ENCODE peak calls at places on chromosomes 16 and 17, in four cellular contexts. O is stomach, Z is brain microvascular endothelial cell, P is uterus. Q is an unnamed sample.
A peak's percentile ranks its signal among the peaks of the same experiment; 100 is the strongest.

GRCh38 chr16:3170440-3171180 is 17.4 kb upstream of the OR1F1 start:
- DNase-seq in O (no peak), Z (no peak), P (no peak), Q (no peak)

GRCh38 chr17:81510798-81511549 is 1.6 kb downstream of the ACTG1 start:
- DNase-seq in O (no peak), Z (no peak), P (no peak), Q (no peak)

GRCh38 chr16:28291651-28292626 is at the start of gene SBK1:
- DNase-seq in O (peak; percentile 87), Z (peak; percentile 11), P (peak; percentile 60), Q (no peak)

GRCh38 chr16:1363501-1364041 is 11.8 kb downstream of the GNPTG start:
- DNase-seq in O (peak; percentile 77), Z (no peak), P (no peak), Q (no peak)

GRCh38 chr17:10116267-10116666 is 82.1 kb downstream of the GAS7 start:
- DNase-seq in O (no peak), Z (no peak), P (no peak), Q (no peak)

GRCh38 chr17:29591737-29592624 is 951 bp upstream of the ANKRD13B start:
- DNase-seq in O (peak; percentile 89), Z (peak; percentile 66), P (peak; percentile 91), Q (no peak)

GRCh38 chr17:65742433-65743312 is 181.2 kb upstream of the AXIN2 start:
- DNase-seq in O (no peak), Z (peak; percentile 81), P (no peak), Q (no peak)

GRCh38 chr16:30731411-30731810 is 16.8 kb upstream of the PHKG2 start:
- DNase-seq in O (no peak), Z (no peak), P (no peak), Q (no peak)

GRCh38 chr16:27583634-27584033 is 33.7 kb downstream of the KATNIP start:
- DNase-seq in O (no peak), Z (no peak), P (no peak), Q (no peak)

GRCh38 chr16:55622930-55623561 is 32.7 kb upstream of the SLC6A2 start:
- DNase-seq in O (no peak), Z (no peak), P (no peak), Q (no peak)

GRCh38 chr17:48749621-48750553 is 21.3 kb upstream of the HOXB13 start:
- DNase-seq in O (no peak), Z (no peak), P (no peak), Q (no peak)

GRCh38 chr16:11535494-11535893 is 51.2 kb downstream of the LITAF start:
- DNase-seq in O (no peak), Z (no peak), P (no peak), Q (no peak)

GRCh38 chr16:12459401-12459791 is 344.3 kb downstream of the CPPED1 start:
- DNase-seq in O (peak; percentile 28), Z (no peak), P (no peak), Q (peak; percentile 71)

GRCh38 chr16:19808061-19808621 is 76.5 kb downstream of the GPRC5B start:
- DNase-seq in O (peak; percentile 81), Z (no peak), P (no peak), Q (no peak)

GRCh38 chr17:82424001-82424862 is 5.8 kb upstream of the OGFOD3 start:
- DNase-seq in O (peak; percentile 45), Z (peak; percentile 23), P (peak; percentile 61), Q (no peak)

GRCh38 chr17:17913695-17914332 is 58.4 kb downstream of the TOM1L2 start:
- DNase-seq in O (peak; percentile 60), Z (peak; percentile 79), P (peak; percentile 86), Q (peak; percentile 71)

GRCh38 chr16:57025941-57026777 is 36.8 kb downstream of the NLRC5 start:
- DNase-seq in O (no peak), Z (no peak), P (no peak), Q (no peak)

GRCh38 chr16:56195151-56195550 is 3.9 kb downstream of the GNAO1 start:
- DNase-seq in O (no peak), Z (no peak), P (no peak), Q (no peak)

GRCh38 chr16:83742520-83742919 is 65.3 kb upstream of the HSBP1 start:
- DNase-seq in O (no peak), Z (no peak), P (no peak), Q (no peak)

GRCh38 chr16:1533443-1533951 is at the start of gene TMEM204:
- DNase-seq in O (peak; percentile 38), Z (peak; percentile 46), P (peak; percentile 77), Q (peak; percentile 87)

GRCh38 chr16:15808071-15808470 is 48.8 kb downstream of the MYH11 start:
- DNase-seq in O (no peak), Z (no peak), P (no peak), Q (no peak)

GRCh38 chr17:6100146-6100545 is 30.0 kb downstream of the WSCD1 start:
- DNase-seq in O (no peak), Z (no peak), P (no peak), Q (no peak)

GRCh38 chr17:75996665-75997590 is 3.7 kb upstream of the CDK3 start:
- DNase-seq in O (peak; percentile 63), Z (peak; percentile 40), P (no peak), Q (no peak)

GRCh38 chr17:30235386-30236296 is at the start of gene SLC6A4:
- DNase-seq in O (no peak), Z (no peak), P (no peak), Q (no peak)

GRCh38 chr17:55284001-55284884 is 19.5 kb downstream of the HLF start:
- DNase-seq in O (no peak), Z (no peak), P (no peak), Q (no peak)

GRCh38 chr17:45902892-45903346 is 8.6 kb downstream of the MAPT start:
- DNase-seq in O (peak; percentile 61), Z (no peak), P (no peak), Q (no peak)

DNA sequence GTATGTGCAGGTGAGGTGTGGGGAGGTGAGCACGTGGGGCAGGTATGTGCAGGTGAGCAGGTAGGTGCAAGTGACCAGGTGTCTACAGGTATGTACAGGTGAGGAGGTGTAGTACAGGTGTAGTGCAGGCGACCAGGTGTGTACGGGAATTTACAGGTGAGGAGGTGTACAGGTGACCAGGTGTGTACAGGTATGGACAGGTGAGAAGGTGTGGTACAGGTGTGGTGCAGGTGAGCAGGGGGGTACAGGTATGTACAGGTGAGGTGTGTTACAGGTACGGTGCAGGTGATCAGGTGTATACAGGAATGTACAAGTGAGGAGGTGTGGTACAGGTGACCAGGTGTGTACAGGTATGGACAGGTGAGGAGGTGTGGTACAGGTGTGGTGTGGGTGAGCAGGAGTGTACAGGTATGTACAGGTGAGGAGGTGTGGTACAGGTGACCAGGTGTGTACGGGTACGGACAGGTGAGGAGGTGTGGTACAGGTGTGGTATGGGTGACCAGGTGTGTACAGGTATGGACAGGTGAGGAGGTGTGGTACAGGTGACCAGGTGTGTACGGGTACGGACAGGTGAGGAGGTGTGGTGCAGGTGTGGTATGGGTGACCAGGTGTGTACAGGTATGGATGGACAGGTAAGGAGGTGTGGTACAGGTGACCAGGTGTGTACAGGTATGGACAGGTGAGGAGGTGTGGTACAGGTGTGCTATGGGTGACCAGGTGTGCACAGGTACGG is 12.8 kb upstream of the DBNDD1 start:
- DNase-seq in O (no peak), Z (no peak), P (no peak), Q (no peak)
- H3K36me3 ChIP-seq in O (peaks cover 74% of the 10 kb centered on the region), Z (peaks cover 29% of the 10 kb centered on the region), P (no peaks in the 10 kb centered on the region), Q (peaks cover 10% of the 10 kb centered on the region)

DNA sequence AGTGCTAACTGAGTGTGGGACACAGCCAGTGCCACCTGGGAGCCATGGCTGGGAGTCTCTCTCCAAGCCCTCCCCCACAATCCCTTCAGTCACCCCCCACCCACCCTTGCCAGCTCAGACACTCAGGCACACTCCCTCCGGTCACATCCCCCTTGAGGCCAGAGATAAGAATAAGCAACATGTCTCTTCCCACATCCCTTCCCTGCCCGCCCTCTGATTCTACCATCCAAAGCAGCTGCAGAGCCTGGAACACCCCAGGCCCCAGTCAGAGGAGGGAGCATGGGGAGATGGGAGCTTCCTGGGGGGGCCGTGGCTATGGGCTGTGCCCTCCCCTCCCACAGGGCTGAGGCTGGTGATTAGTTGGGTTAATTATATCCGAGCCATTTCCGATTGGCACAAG is 28.8 kb upstream of the MEIOC start:
- DNase-seq in O (no peak), Z (no peak), P (no peak), Q (no peak)
- H3K27ac ChIP-seq in O (no peak overlapping the region), Z (no peak overlapping the region), P (no peak overlapping the region), Q (no peak overlapping the region)

DNA sequence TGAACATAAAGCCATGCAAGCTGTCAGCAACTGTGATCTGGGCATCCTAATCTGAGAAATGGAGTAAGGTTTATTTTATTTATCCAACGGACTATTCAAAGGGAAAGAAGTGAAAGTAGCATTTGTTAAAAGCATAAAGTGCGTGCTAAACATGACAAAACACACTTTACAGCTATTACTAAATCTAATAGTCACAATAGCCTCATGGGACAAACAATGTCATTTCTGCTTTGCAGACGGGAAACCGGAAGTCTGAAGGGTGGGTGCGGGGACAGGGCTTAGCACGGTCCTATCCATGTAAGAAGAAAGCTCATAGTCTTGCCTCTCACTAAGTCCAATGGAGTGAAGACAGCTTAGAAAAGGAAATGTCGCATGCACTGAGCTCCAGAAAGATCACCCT is 228.5 kb downstream of the CDH11 start:
- DNase-seq in O (no peak), Z (peak; percentile 20), P (no peak), Q (no peak)
- H3K4me3 ChIP-seq in O (no peak overlapping the region), Z (no peak overlapping the region), P (no peak overlapping the region), Q (no peak overlapping the region)

DNA sequence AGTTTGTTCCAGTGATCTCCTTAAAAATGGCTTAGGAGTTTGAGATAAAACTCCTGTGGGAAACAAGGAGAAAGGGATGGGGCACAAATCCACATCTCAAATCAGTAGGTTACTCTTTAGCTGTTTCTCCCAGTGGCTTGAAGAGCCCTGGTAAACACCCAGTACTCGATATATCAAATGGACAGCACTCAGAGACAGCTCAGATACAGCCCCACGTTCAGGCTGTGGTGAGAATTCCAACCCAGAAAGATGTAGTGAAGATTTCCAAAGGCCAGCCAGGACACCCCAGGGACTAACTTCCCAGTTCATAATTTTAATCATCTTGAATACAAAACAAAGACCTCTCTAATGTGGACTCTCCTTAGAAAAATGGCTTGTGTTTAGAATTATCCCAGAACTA is 6.4 kb upstream of the VEZF1 start:
- DNase-seq in O (no peak), Z (no peak), P (no peak), Q (no peak)
- H3K36me3 ChIP-seq in O (peaks cover 10% of the 10 kb centered on the region), Z (peaks cover 12% of the 10 kb centered on the region), P (no peaks in the 10 kb centered on the region), Q (peaks cover 6% of the 10 kb centered on the region)

DNA sequence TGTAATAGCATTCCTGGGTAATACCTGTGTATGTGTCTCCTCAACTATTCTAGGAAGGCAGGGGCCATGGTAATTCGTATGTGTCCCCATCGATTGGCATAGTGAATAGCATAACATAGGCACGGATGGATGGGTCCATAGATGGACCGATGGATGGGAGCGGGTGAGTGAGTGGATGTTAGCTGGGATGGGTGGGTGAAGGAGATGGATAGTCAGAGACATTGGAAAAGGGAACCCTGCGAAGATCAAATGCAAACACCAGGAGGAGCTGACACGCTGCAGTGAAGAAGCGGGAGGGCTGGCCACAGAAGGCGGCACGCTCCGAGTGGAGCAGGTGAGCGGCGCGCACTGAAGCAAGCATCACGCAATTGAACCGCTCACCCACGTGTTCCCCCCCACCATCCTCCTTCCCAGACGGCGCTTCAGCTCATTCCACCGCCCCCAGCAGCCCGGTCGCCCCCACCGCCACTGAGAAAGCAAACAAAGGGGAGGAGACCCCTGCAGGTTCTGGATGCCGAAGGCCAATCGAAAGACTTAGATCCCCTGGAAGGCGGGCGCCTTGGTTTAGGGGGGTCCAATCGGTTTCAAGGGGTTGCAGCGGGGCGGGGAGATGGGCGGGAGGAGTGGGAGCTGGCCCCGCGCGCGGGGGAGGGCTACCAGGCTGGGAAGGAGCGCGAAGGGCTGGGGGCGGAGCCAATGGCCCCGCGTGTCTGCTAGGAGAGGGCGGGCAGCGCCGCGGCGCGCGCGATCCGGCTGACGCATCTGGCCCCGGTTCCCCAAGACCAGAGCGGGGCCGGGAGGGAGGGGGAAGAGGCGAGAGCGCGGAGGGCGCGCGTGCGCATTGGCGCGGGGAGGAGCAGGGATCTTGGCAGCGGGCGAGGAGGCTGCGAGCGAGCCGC is at the start of gene ARRB2:
- DNase-seq in O (peak; percentile 99), Z (peak; percentile 97), P (peak; percentile 99), Q (peak; percentile 98)
- H3K27ac ChIP-seq in O (peak within 1 kb of the TSS; percentile 93), Z (peak within 1 kb of the TSS; percentile 3), P (peak within 1 kb of the TSS; percentile 92), Q (peak within 1 kb of the TSS; percentile 83)

GRCh38 chr17:40178021-40178601 is 841 bp downstream of the RAPGEFL1 start:
- DNase-seq in O (no peak), Z (no peak), P (no peak), Q (no peak)
- H3K4me3 ChIP-seq in O (peak overlapping the region; percentile 58), Z (peak overlapping the region; percentile 54), P (no peak overlapping the region), Q (peak overlapping the region; percentile 61)

Q was measured in right atrium auricular region.